ENCODE peak calls at places on chromosomes 11 and 22, in eight cellular contexts. One of them, this sample, is unnamed.

GRCh38 chr11:14073821-14074529 is 111.5 kb downstream of the SPON1 start:
- DNase-seq in A549: no peak
- DNase-seq in stomach: no peak
- DNase-seq in keratinocyte: no peak
- DNase-seq in GM23248: peak; percentile 70
- DNase-seq in aorta: no peak
- DNase-seq in CD8-positive, alpha-beta T cell: no peak
- DNase-seq in left lung: no peak
- DNase-seq in this sample: no peak

GRCh38 chr11:48101044-48101733 is 115.4 kb upstream of the OR4B1 start:
- DNase-seq in A549: no peak
- DNase-seq in aorta: no peak
- DNase-seq in stomach: no peak
- DNase-seq in left lung: no peak
- DNase-seq in CD8-positive, alpha-beta T cell: no peak
- DNase-seq in GM23248: no peak
- DNase-seq in keratinocyte: no peak
- DNase-seq in this sample: peak; percentile 62

GRCh38 chr22:27791494-27792241 is 9.9 kb downstream of the MN1 start:
- DNase-seq in aorta: no peak
- DNase-seq in stomach: no peak
- DNase-seq in keratinocyte: no peak
- DNase-seq in GM23248: no peak
- DNase-seq in left lung: no peak
- DNase-seq in A549: no peak
- DNase-seq in CD8-positive, alpha-beta T cell: no peak
- DNase-seq in this sample: no peak

GRCh38 chr22:50076646-50077624 is 8.3 kb downstream of the MLC1 start:
- DNase-seq in A549: no peak
- DNase-seq in left lung: no peak
- DNase-seq in stomach: no peak
- DNase-seq in aorta: peak; percentile 24
- DNase-seq in GM23248: no peak
- DNase-seq in CD8-positive, alpha-beta T cell: no peak
- DNase-seq in keratinocyte: no peak
- DNase-seq in this sample: peak; percentile 49

GRCh38 chr11:117673561-117673960 is 123.5 kb downstream of the DSCAML1 start:
- DNase-seq in left lung: no peak
- DNase-seq in A549: no peak
- DNase-seq in keratinocyte: no peak
- DNase-seq in GM23248: no peak
- DNase-seq in stomach: no peak
- DNase-seq in aorta: no peak
- DNase-seq in CD8-positive, alpha-beta T cell: no peak
- DNase-seq in this sample: no peak

GRCh38 chr11:47220401-47220821 is 5.6 kb downstream of the DDB2 start:
- DNase-seq in left lung: no peak
- DNase-seq in GM23248: peak; percentile 82
- DNase-seq in CD8-positive, alpha-beta T cell: no peak
- DNase-seq in aorta: no peak
- DNase-seq in stomach: no peak
- DNase-seq in keratinocyte: no peak
- DNase-seq in A549: no peak
- DNase-seq in this sample: no peak

GRCh38 chr22:27620367-27621154 is 181.0 kb downstream of the MN1 start:
- DNase-seq in aorta: no peak
- DNase-seq in keratinocyte: no peak
- DNase-seq in stomach: no peak
- DNase-seq in CD8-positive, alpha-beta T cell: no peak
- DNase-seq in left lung: no peak
- DNase-seq in A549: no peak
- DNase-seq in GM23248: peak; percentile 32
- DNase-seq in this sample: no peak

GRCh38 chr11:125356736-125357292 is 139.3 kb downstream of the FEZ1 start:
- DNase-seq in keratinocyte: no peak
- DNase-seq in left lung: no peak
- DNase-seq in stomach: no peak
- DNase-seq in CD8-positive, alpha-beta T cell: no peak
- DNase-seq in A549: no peak
- DNase-seq in GM23248: no peak
- DNase-seq in aorta: no peak
- DNase-seq in this sample: no peak

GRCh38 chr22:32752326-32752725 is 49.2 kb upstream of the TIMP3 start:
- DNase-seq in aorta: no peak
- DNase-seq in stomach: no peak
- DNase-seq in keratinocyte: no peak
- DNase-seq in CD8-positive, alpha-beta T cell: no peak
- DNase-seq in A549: no peak
- DNase-seq in GM23248: peak; percentile 62
- DNase-seq in left lung: no peak
- DNase-seq in this sample: no peak

GRCh38 chr11:47234669-47235075 is 13.9 kb downstream of the ACP2 start:
- DNase-seq in A549: no peak
- DNase-seq in left lung: no peak
- DNase-seq in stomach: peak; percentile 86
- DNase-seq in keratinocyte: no peak
- DNase-seq in aorta: no peak
- DNase-seq in CD8-positive, alpha-beta T cell: peak; percentile 56
- DNase-seq in GM23248: no peak
- DNase-seq in this sample: peak; percentile 81

GRCh38 chr11:132058211-132058772 is 687.9 kb downstream of the NTM start:
- DNase-seq in keratinocyte: no peak
- DNase-seq in stomach: no peak
- DNase-seq in aorta: peak; percentile 70
- DNase-seq in CD8-positive, alpha-beta T cell: no peak
- DNase-seq in left lung: no peak
- DNase-seq in A549: no peak
- DNase-seq in GM23248: peak; percentile 39
- DNase-seq in this sample: no peak

GRCh38 chr11:5791165-5791564 is at the start of gene OR52N1:
- DNase-seq in left lung: no peak
- DNase-seq in aorta: no peak
- DNase-seq in A549: no peak
- DNase-seq in CD8-positive, alpha-beta T cell: no peak
- DNase-seq in keratinocyte: no peak
- DNase-seq in stomach: no peak
- DNase-seq in GM23248: no peak
- DNase-seq in this sample: no peak

GRCh38 chr11:129056916-129057315 is 114.2 kb upstream of the TP53AIP1 start:
- DNase-seq in keratinocyte: no peak
- DNase-seq in aorta: no peak
- DNase-seq in CD8-positive, alpha-beta T cell: no peak
- DNase-seq in GM23248: no peak
- DNase-seq in A549: no peak
- DNase-seq in stomach: no peak
- DNase-seq in left lung: no peak
- DNase-seq in this sample: no peak

GRCh38 chr22:49095366-49095765 is 732.3 kb downstream of the BRD1 start:
- DNase-seq in aorta: peak; percentile 36
- DNase-seq in GM23248: no peak
- DNase-seq in left lung: no peak
- DNase-seq in CD8-positive, alpha-beta T cell: no peak
- DNase-seq in stomach: no peak
- DNase-seq in A549: no peak
- DNase-seq in keratinocyte: no peak
- DNase-seq in this sample: no peak

GRCh38 chr22:20031732-20032406 is 11.0 kb downstream of the TANGO2 start:
- DNase-seq in GM23248: no peak
- DNase-seq in stomach: peak; percentile 35
- DNase-seq in CD8-positive, alpha-beta T cell: peak; percentile 34
- DNase-seq in left lung: no peak
- DNase-seq in aorta: no peak
- DNase-seq in keratinocyte: no peak
- DNase-seq in A549: no peak
- DNase-seq in this sample: no peak

GRCh38 chr11:2980168-2980840 is 11.8 kb downstream of the NAP1L4 start:
- DNase-seq in aorta: no peak
- DNase-seq in A549: no peak
- DNase-seq in keratinocyte: peak; percentile 32
- DNase-seq in stomach: no peak
- DNase-seq in GM23248: no peak
- DNase-seq in CD8-positive, alpha-beta T cell: no peak
- DNase-seq in left lung: no peak
- DNase-seq in this sample: no peak

GRCh38 chr22:30325724-30326703 is 727 bp downstream of the TBC1D10A start:
- DNase-seq in A549: no peak
- DNase-seq in aorta: peak; percentile 64
- DNase-seq in CD8-positive, alpha-beta T cell: no peak
- DNase-seq in GM23248: peak; percentile 56
- DNase-seq in keratinocyte: no peak
- DNase-seq in stomach: peak; percentile 53
- DNase-seq in left lung: peak; percentile 39
- DNase-seq in this sample: no peak

GRCh38 chr22:49968831-49969661 is 8.5 kb downstream of the PIM3 start:
- DNase-seq in keratinocyte: no peak
- DNase-seq in aorta: peak; percentile 48
- DNase-seq in stomach: peak; percentile 27
- DNase-seq in CD8-positive, alpha-beta T cell: no peak
- DNase-seq in GM23248: no peak
- DNase-seq in left lung: peak; percentile 36
- DNase-seq in A549: no peak
- DNase-seq in this sample: peak; percentile 50

GRCh38 chr11:34197256-34197655 is 91.8 kb downstream of the NAT10 start:
- DNase-seq in aorta: no peak
- DNase-seq in GM23248: no peak
- DNase-seq in left lung: no peak
- DNase-seq in stomach: no peak
- DNase-seq in A549: no peak
- DNase-seq in CD8-positive, alpha-beta T cell: no peak
- DNase-seq in keratinocyte: no peak
- DNase-seq in this sample: no peak

GRCh38 chr22:46463435-46464227 is 73.8 kb downstream of the CELSR1 start:
- DNase-seq in A549: no peak
- DNase-seq in CD8-positive, alpha-beta T cell: no peak
- DNase-seq in stomach: no peak
- DNase-seq in left lung: no peak
- DNase-seq in aorta: no peak
- DNase-seq in keratinocyte: no peak
- DNase-seq in GM23248: no peak
- DNase-seq in this sample: no peak

DNA sequence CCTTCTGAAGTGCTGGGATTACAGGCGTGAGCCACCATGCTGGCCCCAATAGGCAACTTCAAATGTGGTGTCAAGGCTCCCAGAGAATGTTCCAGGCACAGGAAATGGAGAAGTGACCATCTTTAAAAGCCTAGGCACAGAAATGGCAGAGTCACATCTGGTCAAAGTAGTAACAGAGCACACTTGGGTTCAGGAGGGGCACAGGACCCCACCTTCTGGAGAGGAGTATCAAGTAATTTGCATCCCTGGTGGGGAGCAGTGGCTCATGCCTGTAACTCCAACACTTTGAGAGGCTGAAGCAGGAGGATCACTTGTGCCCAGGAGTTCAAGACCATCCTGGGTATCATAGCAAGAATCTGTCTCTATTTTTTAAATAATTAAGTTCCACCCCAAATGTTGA is 29.2 kb downstream of the SERHL2 start:
- DNase-seq in aorta: no peak
- DNase-seq in left lung: no peak
- DNase-seq in stomach: no peak
- DNase-seq in A549: no peak
- DNase-seq in CD8-positive, alpha-beta T cell: no peak
- DNase-seq in keratinocyte: no peak
- DNase-seq in GM23248: no peak
- DNase-seq in this sample: no peak
- H3K27ac ChIP-seq in aorta: no peak overlapping the region
- H3K27ac ChIP-seq in left lung: no peak overlapping the region
- H3K27ac ChIP-seq in stomach: no peak overlapping the region
- H3K27ac ChIP-seq in A549: no peak overlapping the region
- H3K27ac ChIP-seq in CD8-positive, alpha-beta T cell: no peak overlapping the region
- H3K27ac ChIP-seq in keratinocyte: no peak overlapping the region
- H3K27ac ChIP-seq in GM23248: no peak overlapping the region
- H3K27ac ChIP-seq in this sample: no peak overlapping the region

DNA sequence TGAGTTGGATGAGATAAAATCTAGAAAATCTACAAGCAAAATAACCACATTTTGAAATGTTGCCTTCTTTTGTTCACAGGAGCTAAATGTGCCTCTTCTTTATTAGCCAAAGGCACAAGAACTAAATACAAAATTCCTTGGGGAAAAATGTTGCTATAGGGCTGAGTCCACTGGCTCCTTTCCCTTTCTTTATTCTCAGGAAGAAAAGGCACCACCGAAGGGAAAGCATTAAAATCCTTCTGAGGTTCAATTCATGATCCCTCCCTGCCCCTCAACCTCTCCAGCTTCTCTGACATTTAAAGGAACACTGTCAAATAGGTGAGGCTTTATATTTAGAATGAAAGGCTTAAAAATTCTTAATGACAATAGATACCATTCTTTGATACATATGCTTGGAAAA is 148.4 kb downstream of the MAML2 start:
- DNase-seq in stomach: no peak
- DNase-seq in A549: no peak
- DNase-seq in keratinocyte: no peak
- DNase-seq in GM23248: no peak
- DNase-seq in aorta: no peak
- DNase-seq in left lung: no peak
- DNase-seq in CD8-positive, alpha-beta T cell: no peak
- DNase-seq in this sample: no peak
- H3K27ac ChIP-seq in stomach: no peak overlapping the region
- H3K27ac ChIP-seq in A549: no peak overlapping the region
- H3K27ac ChIP-seq in keratinocyte: no peak overlapping the region
- H3K27ac ChIP-seq in GM23248: no peak overlapping the region
- H3K27ac ChIP-seq in aorta: no peak overlapping the region
- H3K27ac ChIP-seq in left lung: no peak overlapping the region
- H3K27ac ChIP-seq in CD8-positive, alpha-beta T cell: no peak overlapping the region
- H3K27ac ChIP-seq in this sample: no peak overlapping the region

DNA sequence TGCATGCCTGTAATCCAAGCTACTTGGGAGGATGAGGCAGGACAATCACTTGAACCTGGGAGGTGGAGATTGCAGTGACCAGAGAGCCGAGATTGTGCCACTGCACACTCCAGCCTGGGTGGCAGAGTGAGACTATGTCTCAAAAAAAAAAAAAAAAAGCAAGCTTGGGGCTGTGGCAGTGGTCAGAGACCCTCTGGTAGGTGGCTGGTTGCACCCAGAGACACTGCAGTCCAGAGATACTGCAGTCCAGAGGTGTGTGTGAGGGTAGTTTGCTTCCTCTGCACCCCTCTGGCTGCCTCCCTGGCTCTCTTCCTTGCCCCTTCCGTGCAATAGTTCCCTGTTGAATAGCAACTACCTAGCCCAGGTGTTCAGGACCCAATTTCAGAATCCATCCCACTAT is 1.7 kb upstream of the CCDC134 start:
- DNase-seq in CD8-positive, alpha-beta T cell: no peak
- DNase-seq in GM23248: no peak
- DNase-seq in left lung: no peak
- DNase-seq in keratinocyte: no peak
- DNase-seq in aorta: no peak
- DNase-seq in A549: no peak
- DNase-seq in stomach: no peak
- DNase-seq in this sample: no peak
- H3K27ac ChIP-seq in CD8-positive, alpha-beta T cell: no peak overlapping the region
- H3K27ac ChIP-seq in GM23248: no peak overlapping the region
- H3K27ac ChIP-seq in left lung: no peak overlapping the region
- H3K27ac ChIP-seq in keratinocyte: no peak overlapping the region
- H3K27ac ChIP-seq in aorta: no peak overlapping the region
- H3K27ac ChIP-seq in A549: no peak overlapping the region
- H3K27ac ChIP-seq in stomach: no peak overlapping the region
- H3K27ac ChIP-seq in this sample: no peak overlapping the region

DNA sequence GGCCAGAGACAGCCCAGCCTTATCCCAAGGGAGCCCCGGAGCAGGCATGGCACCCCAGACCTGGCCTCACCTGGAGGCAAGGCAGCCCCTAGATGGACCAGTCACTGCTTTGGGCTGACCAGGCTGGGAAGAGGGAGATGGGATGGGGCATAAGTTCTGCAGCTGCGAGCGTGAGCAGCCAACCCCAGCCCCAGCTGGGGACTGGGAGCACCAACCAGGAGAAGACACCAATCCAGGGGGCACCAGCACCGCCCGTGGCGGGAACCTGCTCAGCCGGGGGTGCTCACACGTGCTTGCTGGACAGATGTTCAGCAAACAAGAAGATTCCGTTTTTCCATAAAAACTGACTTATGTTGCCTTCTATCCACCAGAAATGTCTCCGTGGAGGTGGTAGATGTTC is 16.2 kb upstream of the FADD start:
- DNase-seq in CD8-positive, alpha-beta T cell: no peak
- DNase-seq in GM23248: no peak
- DNase-seq in keratinocyte: no peak
- DNase-seq in left lung: no peak
- DNase-seq in A549: no peak
- DNase-seq in aorta: no peak
- DNase-seq in stomach: no peak
- DNase-seq in this sample: no peak
- H3K27ac ChIP-seq in CD8-positive, alpha-beta T cell: no peak overlapping the region
- H3K27ac ChIP-seq in GM23248: no peak overlapping the region
- H3K27ac ChIP-seq in keratinocyte: no peak overlapping the region
- H3K27ac ChIP-seq in left lung: no peak overlapping the region
- H3K27ac ChIP-seq in A549: no peak overlapping the region
- H3K27ac ChIP-seq in aorta: no peak overlapping the region
- H3K27ac ChIP-seq in stomach: no peak overlapping the region
- H3K27ac ChIP-seq in this sample: no peak overlapping the region

This sample was measured in right lobe of liver.